ENCODE peak calls at places on chromosomes 6 and 20, in eight cellular contexts. X, I, Y, B, P, T, D and M are unnamed samples.
A peak's percentile ranks its signal among the peaks of the same experiment; 100 is the strongest.

GRCh38 chr6:129446272-129446851 is 263.6 kb downstream of the ARHGAP18 start:
- DNase-seq in Y (no peak), I (no peak), T (no peak), P (no peak), D (no peak), X (no peak), B (no peak), M (no peak)

GRCh38 chr6:36641543-36641942 is 37.0 kb upstream of the CDKN1A start:
- DNase-seq in B (no peak), I (no peak), P (no peak), Y (no peak), D (no peak), T (no peak), X (no peak), M (no peak)

GRCh38 chr6:127864701-127865100 is 36.2 kb downstream of the THEMIS start:
- DNase-seq in I (no peak), D (no peak), X (no peak), P (no peak), T (no peak), B (no peak), Y (no peak), M (no peak)

GRCh38 chr6:159633196-159633595 is 59.8 kb downstream of the SOD2 start:
- DNase-seq in X (no peak), Y (no peak), I (peak; percentile 39), P (no peak), B (peak; percentile 14), T (peak; percentile 18), D (peak; percentile 15), M (no peak)

GRCh38 chr6:147322299-147323162 is 118.3 kb downstream of the STXBP5 start:
- DNase-seq in X (peak; percentile 54), P (no peak), I (peak; percentile 41), Y (no peak), B (no peak), T (no peak), D (peak; percentile 56), M (no peak)

GRCh38 chr6:31058128-31058894 is 48.0 kb downstream of the MUC22 start:
- DNase-seq in I (peak; percentile 93), X (no peak), T (peak; percentile 68), D (peak; percentile 84), P (no peak), Y (peak; percentile 93), B (peak; percentile 82), M (peak; percentile 30)

GRCh38 chr6:36752886-36753506 is 55.4 kb downstream of the RAB44 start:
- DNase-seq in P (no peak), T (no peak), I (no peak), D (no peak), X (peak; percentile 88), Y (no peak), B (no peak), M (no peak)

GRCh38 chr20:23116301-23117089 is 30.4 kb upstream of the CD93 start:
- DNase-seq in B (peak; percentile 40), Y (no peak), X (peak; percentile 86), P (no peak), D (peak; percentile 53), I (peak; percentile 50), T (no peak), M (peak; percentile 88)

GRCh38 chr6:116012966-116013365 is 47.7 kb downstream of the FRK start:
- DNase-seq in X (no peak), I (no peak), D (no peak), Y (peak; percentile 5), T (no peak), B (no peak), P (no peak), M (no peak)

GRCh38 chr6:154440022-154440421 is 70.5 kb downstream of the CNKSR3 start:
- DNase-seq in B (no peak), P (no peak), D (no peak), T (no peak), Y (no peak), I (no peak), X (no peak), M (no peak)

GRCh38 chr6:139091859-139092258 is 43.0 kb upstream of the HECA start:
- DNase-seq in Y (no peak), B (no peak), P (no peak), X (no peak), I (no peak), T (no peak), D (no peak), M (peak; percentile 2)

GRCh38 chr6:170144952-170145587 is 145.8 kb downstream of the DLL1 start:
- DNase-seq in T (no peak), Y (no peak), B (no peak), P (no peak), I (no peak), X (peak; percentile 19), D (no peak), M (peak; percentile 19)

GRCh38 chr6:111667921-111668320 is 62.2 kb upstream of the TRAF3IP2 start:
- DNase-seq in Y (no peak), B (no peak), P (no peak), X (no peak), T (no peak), I (no peak), D (no peak), M (no peak)

GRCh38 chr6:146990821-146991798 is 213.1 kb upstream of the STXBP5 start:
- DNase-seq in I (peak; percentile 50), T (peak; percentile 82), D (peak; percentile 69), P (no peak), B (peak; percentile 14), Y (peak; percentile 77), X (no peak), M (no peak)

GRCh38 chr6:46993846-46994245 is 48.3 kb downstream of the ADGRF1 start:
- DNase-seq in D (peak; percentile 40), B (peak; percentile 68), T (peak; percentile 61), I (peak; percentile 94), Y (peak; percentile 93), P (no peak), X (no peak), M (no peak)

GRCh38 chr6:101000334-101000733 is 119.2 kb upstream of the ASCC3 start:
- DNase-seq in T (no peak), P (peak; percentile 35), B (no peak), X (no peak), Y (no peak), I (no peak), D (peak; percentile 17), M (no peak)

GRCh38 chr20:63006611-63007471 is at the start of gene BHLHE23:
- DNase-seq in X (no peak), I (no peak), P (peak; percentile 83), D (no peak), B (no peak), T (no peak), Y (no peak), M (no peak)

GRCh38 chr6:55212147-55212546 is 37.8 kb downstream of the HCRTR2 start:
- DNase-seq in T (no peak), I (peak; percentile 20), B (no peak), X (no peak), P (no peak), D (peak; percentile 0), Y (peak; percentile 13), M (no peak)

GRCh38 chr6:138765896-138766487 is 7.6 kb upstream of the CCDC28A start:
- DNase-seq in D (peak; percentile 66), T (peak; percentile 31), Y (peak; percentile 72), B (peak; percentile 58), I (peak; percentile 26), P (peak; percentile 14), X (no peak), M (peak; percentile 60)

GRCh38 chr6:52697903-52698302 is 27.0 kb downstream of the TMEM14A start:
- DNase-seq in D (peak; percentile 40), B (no peak), P (no peak), Y (no peak), I (peak; percentile 25), T (peak; percentile 5), X (no peak), M (no peak)

GRCh38 chr20:62104791-62105345 is 17.4 kb upstream of the LSM14B start:
- DNase-seq in X (no peak), T (no peak), D (no peak), Y (no peak), B (peak; percentile 47), I (no peak), P (no peak), M (no peak)

GRCh38 chr20:32325706-32326506 is 32.2 kb upstream of the ASXL1 start:
- DNase-seq in Y (peak; percentile 82), D (peak; percentile 52), B (no peak), T (peak; percentile 91), P (no peak), I (peak; percentile 82), X (no peak), M (no peak)